ENCODE peak calls at places on chromosomes 11 and 22, in four cellular contexts. T is NCI-H2029 treated with DMSO at 0.1 percent for 48 hours; L is activated T-cell treated with anti-CD3 and anti-CD28 coated beads, Interleukin-2, amount 50 U/mL, for 48 hours; S is stromal cell of bone marrow. P is an unnamed sample.

GRCh38 chr22:44893731-44894080 is 116.1 kb downstream of the PHF21B start:
- DNase-seq in T (no peak), L (no peak), S (no peak), P (no peak)

GRCh38 chr11:62892077-62892922 is 11.6 kb downstream of the SLC3A2 start:
- DNase-seq in L (no peak), T (no peak), S (no peak), P (no peak)

GRCh38 chr11:92964471-92964870 is 5.0 kb upstream of the MTNR1B start:
- DNase-seq in T (no peak), S (no peak), L (no peak), P (no peak)

GRCh38 chr11:117016747-117017146 is 81.5 kb downstream of the SIK3 start:
- DNase-seq in L (no peak), S (no peak), T (no peak), P (no peak)

GRCh38 chr11:95831198-95831883 is 41.0 kb downstream of the CEP57 start:
- DNase-seq in L (no peak), T (no peak), S (peak; percentile 13), P (no peak)

GRCh38 chr11:96658436-96658835 is 268.6 kb downstream of the JRKL start:
- DNase-seq in L (no peak), S (no peak), T (no peak), P (no peak)

GRCh38 chr22:29877620-29878019 is 5.4 kb upstream of the MTMR3 start:
- DNase-seq in S (peak; percentile 86), L (no peak), T (no peak), P (no peak)

GRCh38 chr11:110317516-110317932 is 21.1 kb upstream of the RDX start:
- DNase-seq in T (peak; percentile 82), L (no peak), S (no peak), P (peak; percentile 8)

GRCh38 chr22:42721045-42721434 is 370 bp upstream of the A4GALT start:
- DNase-seq in L (no peak), S (no peak), T (no peak), P (no peak)

GRCh38 chr22:44403166-44403565 is 90.4 kb upstream of the SHISAL1 start:
- DNase-seq in L (no peak), T (no peak), S (no peak), P (no peak)

GRCh38 chr11:93476796-93477195 is 66.4 kb downstream of the SMCO4 start:
- DNase-seq in S (peak; percentile 4), T (no peak), L (no peak), P (no peak)

GRCh38 chr11:32713496-32713895 is 81.0 kb downstream of the CCDC73 start:
- DNase-seq in T (no peak), L (no peak), S (no peak), P (no peak)

GRCh38 chr11:35236667-35237003 is 97.7 kb downstream of the CD44 start:
- DNase-seq in S (peak; percentile 56), T (no peak), L (no peak), P (no peak)

GRCh38 chr11:28701760-28702449 is 593.7 kb downstream of the METTL15 start:
- DNase-seq in L (no peak), S (no peak), T (peak; percentile 52), P (no peak)

GRCh38 chr11:61587541-61587941 is 6.7 kb upstream of the SYT7 start:
- DNase-seq in S (no peak), L (peak; percentile 44), T (no peak), P (no peak)

GRCh38 chr11:124518900-124519541 is 24.4 kb downstream of the OR8B12 start:
- DNase-seq in L (no peak), S (no peak), T (no peak), P (no peak)

GRCh38 chr22:43466710-43467109 is 54.9 kb downstream of the MPPED1 start:
- DNase-seq in L (no peak), T (no peak), S (no peak), P (no peak)

GRCh38 chr22:29301716-29302401 is 4.6 kb upstream of the GAS2L1 start:
- DNase-seq in L (no peak), T (no peak), S (no peak), P (no peak)

GRCh38 chr11:3949132-3949531 is 93.7 kb downstream of the STIM1 start:
- DNase-seq in T (no peak), S (no peak), L (no peak), P (no peak)

GRCh38 chr11:61955031-61955415 is 4.9 kb downstream of the BEST1 start:
- DNase-seq in S (peak; percentile 83), L (no peak), T (no peak), P (no peak)

GRCh38 chr11:57778318-57779037 is 16.9 kb downstream of the CTNND1 start:
- DNase-seq in L (no peak), S (peak; percentile 94), T (peak; percentile 90), P (no peak)

GRCh38 chr11:41459602-41460405 is at the start of gene LRRC4C:
- DNase-seq in L (no peak), S (no peak), T (no peak), P (no peak)

GRCh38 chr11:118917488-118918127 is 8.1 kb downstream of the BCL9L start:
- DNase-seq in T (no peak), L (peak; percentile 72), S (peak; percentile 79), P (no peak)

GRCh38 chr22:37525746-37526350 is 6.6 kb upstream of the CARD10 start:
- DNase-seq in T (no peak), S (no peak), L (no peak), P (no peak)

GRCh38 chr11:75191330-75191717 is 40.4 kb downstream of the SLCO2B1 start:
- DNase-seq in S (no peak), L (no peak), T (no peak), P (no peak)

GRCh38 chr11:12803086-12803826 is 129.0 kb downstream of the TEAD1 start:
- DNase-seq in T (no peak), L (no peak), S (no peak), P (no peak)

GRCh38 chr11:32960553-32961164 is 55.0 kb upstream of the DEPDC7 start:
- DNase-seq in S (peak; percentile 38), L (no peak), T (peak; percentile 33), P (peak; percentile 26)

GRCh38 chr22:28505416-28506156 is 174.1 kb downstream of the TTC28 start:
- DNase-seq in L (no peak), S (no peak), T (no peak), P (no peak)

GRCh38 chr11:74647831-74648230 is 55.4 kb downstream of the POLD3 start:
- DNase-seq in L (no peak), S (no peak), T (no peak), P (no peak)

GRCh38 chr11:72553748-72554147 is 119.4 kb upstream of the CLPB start:
- DNase-seq in S (no peak), L (peak; percentile 55), T (no peak), P (no peak)

GRCh38 chr11:128330203-128330602 is 257.2 kb downstream of the ETS1 start:
- DNase-seq in T (no peak), L (no peak), S (no peak), P (no peak)

GRCh38 chr11:46288451-46288850 is 11.0 kb downstream of the CREB3L1 start:
- DNase-seq in S (no peak), L (no peak), T (no peak), P (no peak)

GRCh38 chr11:13168281-13168680 is 109.3 kb upstream of the BMAL1 start:
- DNase-seq in T (no peak), S (no peak), L (no peak), P (no peak)

GRCh38 chr22:44329179-44329796 is 16.5 kb upstream of the SHISAL1 start:
- DNase-seq in L (peak; percentile 51), S (no peak), T (peak; percentile 42), P (no peak)

GRCh38 chr11:287821-288327 is 1.1 kb upstream of the PGGHG start:
- DNase-seq in T (no peak), S (no peak), L (peak; percentile 57), P (no peak)

GRCh38 chr11:13487661-13488030 is 8.2 kb downstream of the PTH start:
- DNase-seq in S (no peak), L (peak; percentile 25), T (peak; percentile 69), P (no peak)